ENCODE peak calls at places on chromosomes 11 and 22, in seven cellular contexts. One of them, this sample, is unnamed. For H3K4me1, the result is how much of the 10 kb centered on the place peaks cover.

GRCh38 chr22:19757140-19757984 is 3.2 kb upstream of the TBX1 start:
- DNase-seq in IMR-90: no peak
- DNase-seq in GM23248: no peak
- DNase-seq in psoas muscle: no peak
- DNase-seq in PC-3: no peak
- DNase-seq in aorta: no peak
- DNase-seq in GM23338: peak
- DNase-seq in this sample: no peak

GRCh38 chr22:46023558-46023981 is 46.6 kb upstream of the WNT7B start:
- DNase-seq in IMR-90: peak
- DNase-seq in psoas muscle: peak
- DNase-seq in PC-3: no peak
- DNase-seq in GM23338: no peak
- DNase-seq in aorta: peak
- DNase-seq in GM23248: peak
- DNase-seq in this sample: peak

GRCh38 chr22:32411388-32411787 is 659 bp downstream of the RTCB start:
- DNase-seq in GM23338: peak
- DNase-seq in GM23248: peak
- DNase-seq in PC-3: peak
- DNase-seq in IMR-90: peak
- DNase-seq in psoas muscle: no peak
- DNase-seq in aorta: no peak
- DNase-seq in this sample: no peak

GRCh38 chr22:41557401-41558240 is 3.2 kb upstream of the CSDC2 start:
- DNase-seq in aorta: peak
- DNase-seq in GM23338: peak
- DNase-seq in GM23248: peak
- DNase-seq in psoas muscle: peak
- DNase-seq in IMR-90: peak
- DNase-seq in PC-3: no peak
- DNase-seq in this sample: peak

GRCh38 chr11:128453444-128454336 is 133.7 kb downstream of the ETS1 start:
- DNase-seq in aorta: peak
- DNase-seq in GM23248: peak
- DNase-seq in GM23338: no peak
- DNase-seq in psoas muscle: peak
- DNase-seq in PC-3: peak
- DNase-seq in IMR-90: peak
- DNase-seq in this sample: no peak

GRCh38 chr11:2325123-2325522 is 23.3 kb downstream of the TSPAN32 start:
- DNase-seq in GM23248: no peak
- DNase-seq in aorta: no peak
- DNase-seq in GM23338: no peak
- DNase-seq in PC-3: no peak
- DNase-seq in psoas muscle: no peak
- DNase-seq in IMR-90: no peak
- DNase-seq in this sample: no peak

GRCh38 chr11:43920598-43921419 is 21.6 kb upstream of the C11orf96 start:
- DNase-seq in GM23338: no peak
- DNase-seq in IMR-90: peak
- DNase-seq in psoas muscle: peak
- DNase-seq in GM23248: peak
- DNase-seq in aorta: peak
- DNase-seq in PC-3: peak
- DNase-seq in this sample: no peak

GRCh38 chr11:87934182-87934581 is 241.1 kb downstream of the RAB38 start:
- DNase-seq in IMR-90: no peak
- DNase-seq in PC-3: no peak
- DNase-seq in GM23338: no peak
- DNase-seq in psoas muscle: no peak
- DNase-seq in aorta: no peak
- DNase-seq in GM23248: no peak
- DNase-seq in this sample: no peak

GRCh38 chr22:23166038-23166831 is 14.1 kb upstream of the BCR start:
- DNase-seq in psoas muscle: no peak
- DNase-seq in GM23338: no peak
- DNase-seq in PC-3: no peak
- DNase-seq in IMR-90: no peak
- DNase-seq in aorta: no peak
- DNase-seq in GM23248: no peak
- DNase-seq in this sample: no peak

GRCh38 chr11:89381094-89381493 is 110.1 kb downstream of the NOX4 start:
- DNase-seq in GM23338: peak
- DNase-seq in GM23248: peak
- DNase-seq in PC-3: peak
- DNase-seq in IMR-90: peak
- DNase-seq in aorta: peak
- DNase-seq in psoas muscle: peak
- DNase-seq in this sample: no peak

GRCh38 chr22:33380789-33381530 is 322.8 kb upstream of the SYN3 start:
- DNase-seq in GM23248: peak
- DNase-seq in psoas muscle: no peak
- DNase-seq in IMR-90: peak
- DNase-seq in PC-3: peak
- DNase-seq in GM23338: no peak
- DNase-seq in aorta: no peak
- DNase-seq in this sample: no peak

GRCh38 chr11:120259988-120260565 is 20.1 kb downstream of the POU2F3 start:
- DNase-seq in GM23338: no peak
- DNase-seq in PC-3: no peak
- DNase-seq in GM23248: no peak
- DNase-seq in psoas muscle: no peak
- DNase-seq in IMR-90: no peak
- DNase-seq in aorta: no peak
- DNase-seq in this sample: no peak

GRCh38 chr11:76161261-76161961 is 44.9 kb downstream of the WNT11 start:
- DNase-seq in GM23338: no peak
- DNase-seq in psoas muscle: no peak
- DNase-seq in IMR-90: no peak
- DNase-seq in GM23248: peak
- DNase-seq in aorta: no peak
- DNase-seq in PC-3: no peak
- DNase-seq in this sample: peak

GRCh38 chr11:68090706-68091105 is 30.5 kb downstream of the CHKA start:
- DNase-seq in IMR-90: peak
- DNase-seq in GM23338: no peak
- DNase-seq in PC-3: peak
- DNase-seq in GM23248: no peak
- DNase-seq in aorta: no peak
- DNase-seq in psoas muscle: no peak
- DNase-seq in this sample: no peak

GRCh38 chr11:22624742-22625447 is 728 bp downstream of the FANCF start:
- DNase-seq in aorta: no peak
- DNase-seq in GM23248: peak
- DNase-seq in GM23338: peak
- DNase-seq in IMR-90: peak
- DNase-seq in PC-3: peak
- DNase-seq in psoas muscle: peak
- DNase-seq in this sample: peak

GRCh38 chr22:35651085-35651484 is 2.8 kb downstream of the APOL6 start:
- DNase-seq in PC-3: no peak
- DNase-seq in GM23248: no peak
- DNase-seq in IMR-90: no peak
- DNase-seq in aorta: no peak
- DNase-seq in GM23338: no peak
- DNase-seq in psoas muscle: no peak
- DNase-seq in this sample: no peak

GRCh38 chr22:46537946-46538815 is 761 bp upstream of the CELSR1 start:
- DNase-seq in aorta: no peak
- DNase-seq in GM23248: peak
- DNase-seq in IMR-90: peak
- DNase-seq in GM23338: peak
- DNase-seq in psoas muscle: no peak
- DNase-seq in PC-3: peak
- DNase-seq in this sample: no peak

GRCh38 chr11:116353517-116353916 is 419.3 kb downstream of the BUD13 start:
- DNase-seq in GM23248: no peak
- DNase-seq in GM23338: no peak
- DNase-seq in aorta: no peak
- DNase-seq in psoas muscle: no peak
- DNase-seq in PC-3: no peak
- DNase-seq in IMR-90: no peak
- DNase-seq in this sample: no peak

GRCh38 chr22:49784987-49785614 is 42.6 kb downstream of the BRD1 start:
- DNase-seq in psoas muscle: peak
- DNase-seq in GM23248: no peak
- DNase-seq in IMR-90: no peak
- DNase-seq in aorta: no peak
- DNase-seq in PC-3: no peak
- DNase-seq in GM23338: no peak
- DNase-seq in this sample: no peak
- H3K4me1 ChIP-seq in psoas muscle: under half
- H3K4me1 ChIP-seq in GM23248: under half
- H3K4me1 ChIP-seq in IMR-90: under half
- H3K4me1 ChIP-seq in aorta: under half
- H3K4me1 ChIP-seq in PC-3: under half
- H3K4me1 ChIP-seq in GM23338: under half
- H3K4me1 ChIP-seq in this sample: under half

GRCh38 chr22:26514419-26515161 is 2.3 kb upstream of the TFIP11 start:
- DNase-seq in GM23248: no peak
- DNase-seq in GM23338: no peak
- DNase-seq in PC-3: no peak
- DNase-seq in IMR-90: no peak
- DNase-seq in aorta: no peak
- DNase-seq in psoas muscle: no peak
- DNase-seq in this sample: no peak

GRCh38 chr22:26513852-26514251 is 1.6 kb upstream of the TFIP11 start:
- DNase-seq in IMR-90: no peak
- DNase-seq in aorta: no peak
- DNase-seq in GM23338: no peak
- DNase-seq in PC-3: no peak
- DNase-seq in GM23248: no peak
- DNase-seq in psoas muscle: no peak
- DNase-seq in this sample: no peak

GRCh38 chr22:26516503-26516902 is 4.2 kb upstream of the TFIP11 start:
- DNase-seq in PC-3: no peak
- DNase-seq in psoas muscle: no peak
- DNase-seq in GM23248: no peak
- DNase-seq in GM23338: no peak
- DNase-seq in IMR-90: no peak
- DNase-seq in aorta: no peak
- DNase-seq in this sample: no peak

GRCh38 chr22:26515938-26516337 is 3.7 kb upstream of the TFIP11 start:
- DNase-seq in GM23248: no peak
- DNase-seq in aorta: no peak
- DNase-seq in psoas muscle: no peak
- DNase-seq in IMR-90: no peak
- DNase-seq in PC-3: no peak
- DNase-seq in GM23338: no peak
- DNase-seq in this sample: no peak

GRCh38 chr22:26517429-26517828 is 5.2 kb upstream of the TFIP11 start:
- DNase-seq in GM23248: no peak
- DNase-seq in PC-3: no peak
- DNase-seq in aorta: no peak
- DNase-seq in GM23338: no peak
- DNase-seq in psoas muscle: no peak
- DNase-seq in IMR-90: no peak
- DNase-seq in this sample: no peak
- H3K4me1 ChIP-seq in GM23248: under half
- H3K4me1 ChIP-seq in PC-3: under half
- H3K4me1 ChIP-seq in aorta: under half
- H3K4me1 ChIP-seq in GM23338: under half
- H3K4me1 ChIP-seq in psoas muscle: under half
- H3K4me1 ChIP-seq in IMR-90: under half
- H3K4me1 ChIP-seq in this sample: under half

GRCh38 chr11:134041791-134042696 is 26.8 kb upstream of the JAM3 start:
- DNase-seq in psoas muscle: no peak
- DNase-seq in GM23248: peak
- DNase-seq in aorta: no peak
- DNase-seq in PC-3: no peak
- DNase-seq in GM23338: no peak
- DNase-seq in IMR-90: no peak
- DNase-seq in this sample: no peak

GRCh38 chr11:134039726-134040385 is 29.0 kb upstream of the JAM3 start:
- DNase-seq in psoas muscle: no peak
- DNase-seq in GM23338: no peak
- DNase-seq in PC-3: no peak
- DNase-seq in aorta: no peak
- DNase-seq in GM23248: no peak
- DNase-seq in IMR-90: no peak
- DNase-seq in this sample: no peak

GRCh38 chr11:134038897-134039470 is 29.9 kb upstream of the JAM3 start:
- DNase-seq in aorta: no peak
- DNase-seq in GM23248: no peak
- DNase-seq in IMR-90: peak
- DNase-seq in PC-3: no peak
- DNase-seq in psoas muscle: no peak
- DNase-seq in GM23338: no peak
- DNase-seq in this sample: no peak

GRCh38 chr11:134040386-134041297 is 28.2 kb upstream of the JAM3 start:
- DNase-seq in aorta: no peak
- DNase-seq in psoas muscle: no peak
- DNase-seq in PC-3: no peak
- DNase-seq in GM23338: no peak
- DNase-seq in GM23248: peak
- DNase-seq in IMR-90: peak
- DNase-seq in this sample: no peak

GRCh38 chr11:134041349-134041748 is 27.5 kb upstream of the JAM3 start:
- DNase-seq in GM23338: no peak
- DNase-seq in aorta: no peak
- DNase-seq in PC-3: no peak
- DNase-seq in psoas muscle: no peak
- DNase-seq in IMR-90: no peak
- DNase-seq in GM23248: no peak
- DNase-seq in this sample: no peak
- H3K4me1 ChIP-seq in GM23338: under half
- H3K4me1 ChIP-seq in aorta: under half
- H3K4me1 ChIP-seq in PC-3: under half
- H3K4me1 ChIP-seq in psoas muscle: under half
- H3K4me1 ChIP-seq in IMR-90: under half
- H3K4me1 ChIP-seq in GM23248: under half
- H3K4me1 ChIP-seq in this sample: under half

GRCh38 chr11:123409456-123409801 is 20.6 kb upstream of the GRAMD1B start:
- DNase-seq in PC-3: no peak
- DNase-seq in GM23248: no peak
- DNase-seq in IMR-90: no peak
- DNase-seq in aorta: no peak
- DNase-seq in GM23338: no peak
- DNase-seq in psoas muscle: no peak
- DNase-seq in this sample: no peak
- H3K4me1 ChIP-seq in PC-3: under half
- H3K4me1 ChIP-seq in GM23248: under half
- H3K4me1 ChIP-seq in IMR-90: under half
- H3K4me1 ChIP-seq in aorta: under half
- H3K4me1 ChIP-seq in GM23338: under half
- H3K4me1 ChIP-seq in psoas muscle: under half
- H3K4me1 ChIP-seq in this sample: under half

This sample was measured in lower lobe of right lung.